ENCODE peak calls at places on chromosome 3, in seven cellular contexts. Z is Kasumi-1, Q is mesendoderm, J is HCEC 1CT, K is left cardiac atrium, B is sciatic nerve, W is T-helper 1 cell. G is an unnamed sample.

GRCh38 chr3:177647876-177648275 is 450.6 kb upstream of the TBL1XR1 start:
- DNase-seq in W (no peak), Q (no peak), J (no peak), B (no peak), Z (no peak), K (no peak), G (no peak)

GRCh38 chr3:42369304-42369703 is 41.1 kb downstream of the LYZL4 start:
- DNase-seq in W (no peak), K (peak), B (no peak), Q (peak), Z (peak), J (no peak), G (no peak)

GRCh38 chr3:160928183-160928718 is 172.2 kb downstream of the PPM1L start:
- DNase-seq in J (peak), B (no peak), Q (peak), K (no peak), W (no peak), Z (peak), G (no peak)

GRCh38 chr3:52841211-52841980 is 6.6 kb upstream of the MUSTN1 start:
- DNase-seq in Q (no peak), B (no peak), Z (no peak), K (no peak), W (no peak), J (no peak), G (no peak)

GRCh38 chr3:126998728-126999127 is 15.8 kb downstream of the PLXNA1 start:
- DNase-seq in J (no peak), Z (no peak), K (no peak), Q (no peak), W (no peak), B (no peak), G (no peak)

GRCh38 chr3:15284121-15284889 is 48.1 kb downstream of the SH3BP5 start:
- DNase-seq in B (no peak), K (peak), Q (no peak), W (no peak), J (no peak), Z (no peak), G (no peak)

GRCh38 chr3:53719796-53720195 is 126.4 kb downstream of the CHDH start:
- DNase-seq in B (no peak), J (no peak), K (no peak), Q (no peak), W (no peak), Z (no peak), G (no peak)

GRCh38 chr3:47162695-47163022 is 1.3 kb downstream of the SETD2 start:
- DNase-seq in K (no peak), Z (peak), Q (peak), B (no peak), J (no peak), W (no peak), G (no peak)

GRCh38 chr3:12471228-12471627 is 13.1 kb upstream of the TSEN2 start:
- DNase-seq in J (no peak), K (no peak), Q (no peak), B (no peak), Z (no peak), W (no peak), G (no peak)